ENCODE peak calls at places on chromosomes 2 and 18, in five cellular contexts. G is A549, H is K562, T is SK-N-SH, L is IMR-90. Y is an unnamed sample.

GRCh38 chr2:207750315-207750714 is 19.4 kb downstream of the FZD5 start:
- DNase-seq in H (no peak), L (no peak), G (no peak), T (no peak), Y (no peak)

GRCh38 chr18:70366670-70367069 is 77.8 kb downstream of the SOCS6 start:
- DNase-seq in T (no peak), H (no peak), G (no peak), L (no peak), Y (no peak)

GRCh38 chr18:30271716-30272115 is 770.8 kb downstream of the DSC3 start:
- DNase-seq in G (no peak), L (no peak), H (no peak), T (no peak), Y (no peak)

GRCh38 chr2:44933434-44933951 is 8.0 kb upstream of the SIX3 start:
- DNase-seq in T (peak; percentile 58), G (no peak), H (no peak), L (no peak), Y (no peak)

GRCh38 chr2:163157891-163158511 is 319.4 kb upstream of the KCNH7 start:
- DNase-seq in T (no peak), H (no peak), G (no peak), L (peak; percentile 89), Y (no peak)

GRCh38 chr2:224146356-224147160 is 107.5 kb upstream of the SERPINE2 start:
- DNase-seq in H (no peak), G (no peak), T (no peak), L (no peak), Y (no peak)

GRCh38 chr2:127648321-127648720 is 2.4 kb downstream of the GPR17 start:
- DNase-seq in H (no peak), G (no peak), T (no peak), L (no peak), Y (no peak)

GRCh38 chr2:47160207-47160606 is 5.1 kb upstream of the STPG4 start:
- DNase-seq in T (no peak), L (no peak), H (no peak), G (no peak), Y (no peak)

GRCh38 chr18:55384551-55385275 is 203.3 kb downstream of the TCF4 start:
- DNase-seq in G (no peak), H (peak; percentile 57), T (peak; percentile 15), L (peak; percentile 48), Y (no peak)

GRCh38 chr18:40984856-40985255 is 970.2 kb upstream of the PIK3C3 start:
- DNase-seq in T (no peak), G (no peak), H (no peak), L (peak; percentile 2), Y (no peak)

GRCh38 chr2:46650556-46651001 is 171.2 kb downstream of the TMEM247 start:
- DNase-seq in G (peak; percentile 57), H (peak; percentile 86), L (peak; percentile 90), T (peak; percentile 71), Y (peak; percentile 48)

GRCh38 chr18:11696451-11696850 is 7.4 kb downstream of the GNAL start:
- DNase-seq in L (no peak), T (no peak), G (no peak), H (no peak), Y (no peak)

GRCh38 chr2:71494523-71495155 is 41.3 kb downstream of the DYSF start:
- DNase-seq in T (no peak), H (no peak), G (no peak), L (no peak), Y (no peak)

GRCh38 chr2:189440644-189440946 is 679 bp upstream of the WDR75 start:
- DNase-seq in L (no peak), G (no peak), H (no peak), T (no peak), Y (no peak)

GRCh38 chr2:38159171-38159570 is 83.2 kb upstream of the CYP1B1 start:
- DNase-seq in G (no peak), T (no peak), L (no peak), H (no peak), Y (no peak)

GRCh38 chr2:16069933-16070647 is 129.7 kb downstream of the MYCN start:
- DNase-seq in G (no peak), H (no peak), L (no peak), T (no peak), Y (no peak)

GRCh38 chr18:28903366-28903765 is 726.4 kb upstream of the CDH2 start:
- DNase-seq in H (no peak), T (no peak), L (peak; percentile 40), G (no peak), Y (no peak)

GRCh38 chr2:17227856-17228255 is 290.4 kb downstream of the RAD51AP2 start:
- DNase-seq in G (no peak), T (no peak), L (no peak), H (no peak), Y (no peak)

GRCh38 chr2:84904151-84904550 is 1.3 kb upstream of the TMSB10 start:
- DNase-seq in T (no peak), L (no peak), H (no peak), G (no peak), Y (no peak)

GRCh38 chr2:81650048-81650971 is 1345.8 kb upstream of the LRRTM1 start:
- DNase-seq in H (no peak), G (no peak), T (no peak), L (peak; percentile 39), Y (no peak)

GRCh38 chr18:59700535-59700967 is 3.3 kb upstream of the CCBE1 start:
- DNase-seq in H (no peak), T (peak; percentile 61), G (no peak), L (no peak), Y (no peak)

GRCh38 chr2:12091201-12091806 is 344.9 kb downstream of the LPIN1 start:
- DNase-seq in L (no peak), G (no peak), T (no peak), H (no peak), Y (no peak)

GRCh38 chr2:82027901-82028570 is 1723.5 kb upstream of the LRRTM1 start:
- DNase-seq in L (no peak), T (no peak), H (no peak), G (no peak), Y (no peak)

GRCh38 chr2:162582357-162582798 is 238.4 kb downstream of the GCA start:
- DNase-seq in G (peak; percentile 12), L (no peak), H (no peak), T (no peak), Y (no peak)

GRCh38 chr18:22921762-22922161 is 11.4 kb upstream of the RBBP8 start:
- DNase-seq in T (no peak), L (no peak), H (no peak), G (no peak), Y (no peak)

GRCh38 chr18:27298215-27298804 is 113.2 kb upstream of the CHST9 start:
- DNase-seq in G (no peak), H (no peak), T (no peak), L (no peak), Y (no peak)

GRCh38 chr2:141001750-141002149 is 1129.1 kb downstream of the LRP1B start:
- DNase-seq in H (no peak), T (no peak), L (no peak), G (no peak), Y (no peak)

GRCh38 chr2:234823877-234824376 is 127.9 kb upstream of the SH3BP4 start:
- DNase-seq in L (peak; percentile 98), G (peak; percentile 87), H (no peak), T (no peak), Y (no peak)

GRCh38 chr18:63705401-63705800 is 2.6 kb downstream of the SERPINB11 start:
- DNase-seq in L (no peak), G (no peak), H (no peak), T (no peak), Y (no peak)

GRCh38 chr2:127770973-127771735 is 39.8 kb downstream of the WDR33 start:
- DNase-seq in G (peak; percentile 13), H (no peak), L (peak; percentile 98), T (no peak), Y (no peak)

GRCh38 chr18:64027931-64028695 is 58.2 kb downstream of the SERPINB8 start:
- DNase-seq in L (no peak), G (no peak), T (no peak), H (no peak), Y (peak; percentile 45)

GRCh38 chr2:29219374-29219773 is 104.2 kb downstream of the CLIP4 start:
- DNase-seq in H (no peak), G (no peak), L (no peak), T (no peak), Y (no peak)

GRCh38 chr2:41711736-41712135 is 336.1 kb upstream of the PKDCC start:
- DNase-seq in G (no peak), L (no peak), H (no peak), T (no peak), Y (no peak)

GRCh38 chr2:150627526-150627925 is 140.1 kb upstream of the RND3 start:
- DNase-seq in T (no peak), H (no peak), L (no peak), G (no peak), Y (no peak)

DNA sequence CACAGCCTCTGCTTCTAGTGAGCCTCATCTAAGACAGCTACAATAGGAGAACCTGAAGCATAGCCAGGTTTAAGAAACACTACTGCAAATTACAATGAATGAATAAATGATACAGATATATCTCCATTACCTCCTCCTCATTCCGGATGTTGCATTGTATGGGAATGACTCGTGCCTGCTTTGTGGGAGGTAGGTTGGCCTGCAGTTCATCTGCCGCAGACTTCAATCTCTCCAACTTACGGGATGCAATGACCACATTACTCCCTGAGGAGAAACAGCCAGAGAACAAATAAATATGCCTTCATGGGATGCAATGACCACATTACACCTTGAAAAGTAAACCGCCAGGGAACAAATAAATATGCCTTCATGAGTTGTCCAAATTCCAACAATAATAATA is 15.4 kb downstream of the PECR start:
- DNase-seq in H (no peak), T (no peak), L (peak; percentile 84), G (no peak), Y (no peak)
- TF ChIP-seq RCOR1 in H (no peak), T (no peak), L (no peak), G (no peak), Y (no peak)

DNA sequence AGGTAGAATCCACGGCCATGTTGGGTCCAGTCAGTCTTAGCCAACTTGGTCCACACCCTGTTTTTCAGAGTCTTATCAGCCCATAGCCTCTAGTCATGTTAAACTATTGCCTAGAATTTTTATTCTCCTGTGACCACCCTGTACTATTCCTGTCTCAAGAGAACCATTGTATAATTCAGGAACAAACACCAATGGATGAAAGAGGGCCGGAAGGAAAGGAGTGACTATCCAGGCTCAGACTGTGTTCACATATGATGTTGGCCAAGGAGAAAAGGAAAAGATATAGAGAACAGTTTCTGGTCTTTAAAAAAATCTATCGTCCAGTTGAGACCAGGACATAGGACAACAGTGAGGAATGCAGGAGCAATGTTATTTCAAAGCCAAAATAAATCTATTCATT is 82.9 kb upstream of the SETBP1 start:
- DNase-seq in G (no peak), H (no peak), T (no peak), L (no peak), Y (no peak)
- TF ChIP-seq RCOR1 in G (no peak), H (no peak), T (no peak), L (no peak), Y (no peak)

GRCh38 chr2:219998099-219998498 is 370.7 kb downstream of the SLC4A3 start:
- DNase-seq in T (no peak), H (no peak), L (no peak), G (no peak), Y (no peak)
- TF ChIP-seq RCOR1 in T (no peak), H (no peak), L (no peak), G (no peak), Y (no peak)

GRCh38 chr18:34659579-34660517 is 50.2 kb upstream of the DTNA start:
- DNase-seq in G (peak; percentile 33), T (peak; percentile 46), H (peak; percentile 14), L (peak; percentile 97), Y (no peak)
- TF ChIP-seq RCOR1 in G (no peak), T (no peak), H (no peak), L (no peak), Y (no peak)

Y was measured in GM12878.